ENCODE peak calls at places on chromosomes 7 and 10, in six cellular contexts. I, G, O, D, E and Y are unnamed samples.

GRCh38 chr10:94046152-94046551 is 52.4 kb downstream of the PLCE1 start:
- DNase-seq in I (no peak), G (no peak), D (peak), O (no peak), E (no peak), Y (no peak)

GRCh38 chr10:78664929-78665525 is 403.7 kb upstream of the ZMIZ1 start:
- DNase-seq in D (peak), O (no peak), G (no peak), E (no peak), I (peak), Y (peak)

GRCh38 chr7:92782855-92783254 is 53.5 kb downstream of the CDK6 start:
- DNase-seq in I (no peak), D (peak), O (no peak), G (no peak), E (no peak), Y (no peak)

GRCh38 chr10:52213511-52213831 is 100.6 kb upstream of the DKK1 start:
- DNase-seq in I (peak), O (no peak), G (no peak), D (peak), E (no peak), Y (peak)

GRCh38 chr10:78362406-78363022 is 328.9 kb downstream of the RPS24 start:
- DNase-seq in G (peak), E (no peak), O (no peak), D (no peak), I (no peak), Y (no peak)

GRCh38 chr10:31103096-31103495 is 71.4 kb upstream of the ZNF438 start:
- DNase-seq in E (no peak), G (no peak), O (peak), I (no peak), D (no peak), Y (no peak)

GRCh38 chr7:105838273-105839141 is 37.9 kb downstream of the ATXN7L1 start:
- DNase-seq in D (peak), I (peak), O (no peak), G (no peak), E (peak), Y (peak)

GRCh38 chr7:90246184-90246583 is 1.2 kb downstream of the CFAP69 start:
- DNase-seq in E (peak), D (peak), G (no peak), O (peak), I (peak), Y (no peak)

GRCh38 chr10:135601-136464 is 578 bp downstream of the ZMYND11 start:
- DNase-seq in I (peak), E (peak), D (peak), O (peak), G (peak), Y (peak)

GRCh38 chr7:92281031-92281430 is 35.3 kb downstream of the ANKIB1 start:
- DNase-seq in G (no peak), I (no peak), O (no peak), E (no peak), D (no peak), Y (no peak)

GRCh38 chr10:124677871-124678565 is 66.2 kb downstream of the FAM53B start:
- DNase-seq in E (no peak), D (no peak), O (no peak), G (peak), I (peak), Y (no peak)

GRCh38 chr7:142357953-142358520 is 100.2 kb upstream of the PRSS58 start:
- DNase-seq in O (peak), G (no peak), I (peak), D (peak), E (peak), Y (peak)

GRCh38 chr10:15385552-15386455 is 14.7 kb upstream of the FAM171A1 start:
- DNase-seq in E (no peak), O (no peak), G (no peak), D (no peak), I (no peak), Y (no peak)

GRCh38 chr7:1948887-1949680 is 279.0 kb downstream of the ELFN1 start:
- DNase-seq in I (no peak), E (no peak), O (no peak), G (peak), D (no peak), Y (no peak)

GRCh38 chr10:60283397-60283796 is 106.3 kb downstream of the ANK3 start:
- DNase-seq in G (no peak), E (no peak), O (no peak), I (no peak), D (no peak), Y (peak)

GRCh38 chr7:45180084-45180986 is 22.7 kb downstream of the RAMP3 start:
- DNase-seq in D (no peak), G (no peak), O (no peak), E (no peak), I (no peak), Y (no peak)

GRCh38 chr7:1607686-1608085 is 37.9 kb upstream of the PSMG3 start:
- DNase-seq in I (no peak), D (peak), O (no peak), E (no peak), G (no peak), Y (no peak)

GRCh38 chr7:33757050-33757449 is 148.3 kb upstream of the BMPER start:
- DNase-seq in O (no peak), G (peak), D (no peak), I (peak), E (no peak), Y (no peak)

GRCh38 chr10:12508165-12508564 is 158.8 kb downstream of the CAMK1D start:
- DNase-seq in I (no peak), D (no peak), E (no peak), O (no peak), G (no peak), Y (no peak)

GRCh38 chr10:96025566-96025965 is 17.8 kb upstream of the CCNJ start:
- DNase-seq in D (peak), I (no peak), E (no peak), O (peak), G (no peak), Y (peak)

GRCh38 chr10:18164771-18165361 is 24.6 kb downstream of the CACNB2 start:
- DNase-seq in O (no peak), G (no peak), D (no peak), E (no peak), I (peak), Y (peak)

GRCh38 chr7:55132890-55133551 is 114.2 kb downstream of the EGFR start:
- DNase-seq in G (peak), E (peak), O (no peak), D (no peak), I (peak), Y (peak)

GRCh38 chr7:105218939-105219770 is 169.6 kb downstream of the SRPK2 start:
- DNase-seq in E (peak), G (no peak), I (peak), D (no peak), O (no peak), Y (peak)

GRCh38 chr7:83162402-83163256 is at the start of gene PCLO:
- DNase-seq in D (peak), E (peak), O (peak), G (peak), I (no peak), Y (peak)

GRCh38 chr7:39252916-39253315 is 275.2 kb downstream of the POU6F2 start:
- DNase-seq in G (no peak), I (peak), D (peak), E (no peak), O (no peak), Y (no peak)

GRCh38 chr7:29248713-29249382 is 54.3 kb downstream of the CHN2 start:
- DNase-seq in E (no peak), D (no peak), O (no peak), I (no peak), G (no peak), Y (no peak)

GRCh38 chr10:32298066-32298812 is 48.7 kb downstream of the EPC1 start:
- DNase-seq in E (peak), O (no peak), G (no peak), I (peak), D (no peak), Y (peak)

GRCh38 chr7:108291791-108292440 is 161.8 kb upstream of the LAMB4 start:
- DNase-seq in O (no peak), E (no peak), D (no peak), G (no peak), I (peak), Y (no peak)

GRCh38 chr7:132930881-132931280 is 151.0 kb downstream of the CHCHD3 start:
- DNase-seq in I (no peak), O (no peak), D (peak), E (no peak), G (no peak), Y (peak)
- TF ChIP-seq CTCF in I (no peak), O (peak), D (peak), E (no peak), G (peak), Y (no peak)

GRCh38 chr7:465710-466400 is 53.8 kb downstream of the PDGFA start:
- DNase-seq in D (no peak), O (no peak), G (no peak), E (no peak), I (no peak), Y (no peak)
- TF ChIP-seq CTCF in D (no peak), O (no peak), G (no peak), E (no peak), I (no peak), Y (no peak)

GRCh38 chr7:121369462-121369861 is 26.6 kb downstream of the FAM3C start:
- DNase-seq in I (peak), G (no peak), O (no peak), E (no peak), D (no peak), Y (peak)

GRCh38 chr7:121371367-121371766 is 24.7 kb downstream of the FAM3C start:
- DNase-seq in D (no peak), I (no peak), O (no peak), E (no peak), G (no peak), Y (no peak)

GRCh38 chr7:121376982-121377381 is 19.1 kb downstream of the FAM3C start:
- DNase-seq in E (no peak), D (no peak), G (no peak), I (no peak), O (no peak), Y (no peak)

GRCh38 chr7:121372376-121373024 is 23.6 kb downstream of the FAM3C start:
- DNase-seq in O (no peak), E (no peak), G (no peak), D (no peak), I (peak), Y (no peak)

DNA sequence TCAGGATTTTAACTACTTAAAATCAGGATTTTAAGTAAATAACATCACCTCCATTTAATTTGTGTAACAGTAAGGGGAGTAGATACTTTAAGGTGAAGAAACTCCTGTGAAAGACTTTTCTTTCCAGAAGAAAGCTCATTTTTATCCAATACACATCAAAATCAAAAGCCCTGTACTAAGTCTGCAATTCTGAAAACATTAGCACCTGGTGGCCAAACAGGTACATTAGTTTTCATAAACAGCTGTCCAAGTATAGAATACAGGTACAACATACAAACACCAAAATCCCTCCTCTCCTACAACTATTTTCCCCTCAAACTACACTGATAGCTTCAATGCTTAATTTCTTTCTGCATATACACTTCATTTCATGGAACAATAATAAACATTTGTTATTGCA is 22.9 kb downstream of the FAM3C start:
- DNase-seq in I (no peak), D (no peak), O (no peak), E (no peak), G (no peak), Y (no peak)
- TF ChIP-seq CTCF in I (peak), D (no peak), O (no peak), E (no peak), G (no peak), Y (peak)

DNA sequence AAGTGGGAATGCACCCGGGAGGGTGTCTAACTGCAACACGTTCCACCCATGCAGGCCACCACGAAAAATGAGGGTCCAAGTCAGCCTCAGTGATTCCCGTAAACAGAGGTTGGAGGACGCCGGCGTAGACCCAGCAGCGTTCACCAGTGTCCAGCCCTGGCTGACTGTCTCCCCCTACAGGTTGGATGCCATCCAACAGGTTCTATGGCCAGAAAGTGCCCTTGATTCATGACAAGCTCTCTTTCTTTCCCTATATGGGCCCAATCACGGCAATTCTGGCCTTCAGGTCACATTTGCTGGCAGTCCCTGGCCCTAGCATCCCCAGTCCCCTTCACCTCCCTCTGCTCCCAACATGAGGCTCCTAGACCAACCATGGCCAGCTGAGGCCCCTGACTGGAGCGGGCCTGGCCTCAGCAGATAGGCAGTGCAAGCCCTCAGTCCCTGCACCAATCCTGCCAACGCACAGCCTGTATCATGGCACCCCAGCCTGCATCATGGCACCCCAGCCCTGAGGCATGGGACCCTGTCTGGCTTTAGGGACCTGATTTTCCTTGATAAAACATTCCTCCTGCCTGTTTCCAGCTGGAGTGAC is 227.4 kb downstream of the GRID1 start:
- DNase-seq in E (peak), G (no peak), I (no peak), O (peak), D (peak), Y (peak)
- TF ChIP-seq CTCF in E (peak), G (peak), I (no peak), O (peak), D (peak), Y (peak)

DNA sequence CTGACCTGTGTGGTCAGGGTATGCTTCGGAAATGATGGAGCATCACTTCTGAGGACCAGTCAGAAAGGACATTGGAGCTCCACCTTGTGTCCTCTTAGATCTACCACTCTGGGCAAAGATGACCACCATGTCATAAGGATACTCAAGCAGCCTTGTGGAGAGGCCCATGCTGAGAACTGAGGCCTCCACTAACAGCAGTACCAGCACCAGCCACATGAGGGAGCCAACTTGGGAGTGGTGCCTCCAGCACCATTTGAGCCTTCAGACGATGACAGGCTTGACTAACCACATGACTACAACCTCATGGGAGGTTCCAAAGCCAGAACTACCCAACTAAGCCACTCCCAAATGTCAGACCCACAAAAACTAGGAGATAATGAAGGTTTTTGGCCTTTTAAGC is 116.0 kb downstream of the NPTX2 start:
- DNase-seq in O (peak), D (peak), I (peak), E (peak), G (no peak), Y (peak)
- TF ChIP-seq CTCF in O (peak), D (peak), I (peak), E (peak), G (no peak), Y (peak)